ENCODE peak calls at places on chromosomes 4 and X, in eight cellular contexts. T is CD8-positive, alpha-beta T cell; B is suprapubic skin; G is transverse colon; Y is uterus; W is tibial nerve; P is H9; D is psoas muscle. X is an unnamed sample.

GRCh38 chr4:2260336-2261109 is 1.4 kb downstream of the MXD4 start:
- DNase-seq in T (no peak), P (peak; percentile 23), D (peak; percentile 58), Y (peak; percentile 18), W (peak; percentile 13), G (peak; percentile 15), B (peak; percentile 75), X (no peak)

GRCh38 chr4:106852416-106852815 is 183.7 kb downstream of the DKK2 start:
- DNase-seq in Y (no peak), B (no peak), W (no peak), T (no peak), G (no peak), D (no peak), P (no peak), X (no peak)

GRCh38 chrX:39361736-39362135 is 560.5 kb downstream of the MID1IP1 start:
- DNase-seq in G (no peak), D (no peak), B (no peak), W (no peak), P (no peak), Y (no peak), T (no peak), X (no peak)

GRCh38 chr4:111228396-111228795 is 605.5 kb upstream of the PITX2 start:
- DNase-seq in W (no peak), B (no peak), T (no peak), P (no peak), G (no peak), Y (no peak), D (no peak), X (no peak)

GRCh38 chr4:129109965-129110824 is 14.2 kb downstream of the C4orf33 start:
- DNase-seq in D (no peak), T (no peak), Y (no peak), B (no peak), G (no peak), W (no peak), P (no peak), X (no peak)

GRCh38 chrX:41822917-41823316 is 98.9 kb downstream of the GPR82 start:
- DNase-seq in W (no peak), T (no peak), G (no peak), P (no peak), Y (no peak), B (no peak), D (no peak), X (no peak)

GRCh38 chrX:130702867-130703707 is 199.9 kb downstream of the ENOX2 start:
- DNase-seq in Y (no peak), W (no peak), P (no peak), B (no peak), G (no peak), T (no peak), D (no peak), X (no peak)

GRCh38 chr4:143961084-143961483 is 55.7 kb upstream of the GYPE start:
- DNase-seq in T (no peak), D (no peak), W (no peak), G (no peak), B (no peak), Y (no peak), P (no peak), X (no peak)

GRCh38 chrX:78452356-78452755 is 124.9 kb upstream of the CYSLTR1 start:
- DNase-seq in B (no peak), Y (no peak), T (no peak), P (no peak), D (no peak), W (no peak), G (no peak), X (no peak)

GRCh38 chr4:40194602-40195161 is 2.1 kb upstream of the RHOH start:
- DNase-seq in B (no peak), T (peak; percentile 60), Y (no peak), W (no peak), D (no peak), P (no peak), G (peak; percentile 46), X (peak; percentile 42)

GRCh38 chrX:21982311-21982710 is 41.8 kb downstream of the SMS start:
- DNase-seq in D (no peak), T (no peak), W (no peak), B (no peak), Y (no peak), P (no peak), G (no peak), X (no peak)

GRCh38 chrX:54495814-54496516 is at the start of gene FGD1:
- DNase-seq in G (peak; percentile 78), D (peak; percentile 76), B (peak; percentile 76), Y (peak; percentile 72), P (peak; percentile 73), T (peak; percentile 17), W (peak; percentile 35), X (peak; percentile 7)

GRCh38 chrX:41684138-41684537 is 4.6 kb upstream of the GPR34 start:
- DNase-seq in W (no peak), P (no peak), T (no peak), B (no peak), Y (no peak), D (no peak), G (no peak), X (no peak)

GRCh38 chrX:23403849-23404248 is 69.2 kb downstream of the PTCHD1 start:
- DNase-seq in W (no peak), G (no peak), D (no peak), P (no peak), T (no peak), Y (no peak), B (no peak), X (no peak)

GRCh38 chr4:134934036-134934806 is 732.6 kb upstream of the PABPC4L start:
- DNase-seq in D (no peak), B (no peak), W (no peak), T (no peak), Y (no peak), G (no peak), P (no peak), X (no peak)

GRCh38 chrX:2511326-2511725 is 10.6 kb upstream of the DHRSX start:
- DNase-seq in D (no peak), W (no peak), T (no peak), G (no peak), Y (no peak), B (no peak), P (no peak), X (no peak)

GRCh38 chr4:105440890-105441289 is 33.0 kb downstream of the PPA2 start:
- DNase-seq in W (no peak), B (no peak), Y (no peak), P (no peak), T (no peak), D (no peak), G (no peak), X (no peak)

GRCh38 chrX:66200855-66201795 is 37.1 kb downstream of the HEPH start:
- DNase-seq in P (no peak), D (no peak), W (no peak), Y (no peak), T (no peak), G (peak; percentile 60), B (no peak), X (no peak)

GRCh38 chr4:98653890-98654867 is 4.2 kb downstream of the TSPAN5 start:
- DNase-seq in Y (peak; percentile 40), T (no peak), P (no peak), G (no peak), W (no peak), D (no peak), B (no peak), X (no peak)

GRCh38 chr4:42561031-42561430 is 95.9 kb downstream of the ATP8A1 start:
- DNase-seq in W (no peak), T (no peak), G (no peak), P (no peak), Y (no peak), D (no peak), B (no peak), X (no peak)
- H3K27ac ChIP-seq in W (no peak overlapping the region), T (no peak overlapping the region), G (no peak overlapping the region), P (no peak overlapping the region), Y (no peak overlapping the region), D (no peak overlapping the region), B (no peak overlapping the region), X (no peak overlapping the region)

DNA sequence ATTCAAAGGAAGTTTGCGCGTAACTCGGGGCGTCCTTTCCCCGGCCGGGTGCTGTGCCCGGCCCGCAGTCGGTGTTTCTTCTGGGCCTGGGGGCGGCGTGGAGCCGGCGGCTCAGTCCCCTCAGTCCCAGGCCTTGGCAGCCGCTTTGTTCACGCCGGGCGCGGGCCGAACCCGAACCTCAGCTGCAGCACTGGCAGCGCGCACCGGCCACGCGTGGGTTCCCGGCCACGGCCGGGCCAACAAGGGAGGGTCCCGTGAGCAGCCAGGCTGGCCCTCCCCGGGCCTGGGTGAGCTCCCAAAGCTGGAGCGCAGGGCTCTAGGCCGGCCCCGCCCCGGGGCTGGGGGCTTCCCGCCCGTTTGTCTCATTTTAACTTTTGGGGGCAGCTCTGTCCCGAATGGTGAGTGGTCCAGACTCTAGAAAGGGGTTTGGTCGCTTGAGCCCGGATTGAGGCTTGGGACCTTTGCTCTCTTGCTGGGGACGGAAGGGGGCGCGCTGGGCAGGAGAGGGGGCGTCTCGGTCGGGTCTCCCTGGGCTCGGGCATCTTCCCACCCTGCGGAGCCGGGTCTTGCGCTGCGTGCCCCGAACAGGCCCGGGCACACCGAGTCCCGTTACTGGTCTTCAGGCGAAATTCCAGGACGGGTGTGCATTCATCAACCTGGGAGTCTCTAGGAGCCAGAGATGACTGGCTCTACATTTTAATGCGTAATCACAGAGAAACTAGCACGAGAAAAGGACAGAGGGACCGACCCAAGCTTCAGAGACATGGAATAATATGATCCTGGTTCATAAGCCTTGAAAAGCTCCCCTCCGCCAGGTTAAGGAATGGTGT is 177.1 kb downstream of the CBR4 start:
- DNase-seq in Y (peak; percentile 55), B (peak; percentile 78), P (peak; percentile 71), T (no peak), W (no peak), G (peak; percentile 19), D (peak; percentile 67), X (no peak)
- TF ChIP-seq CTCF in Y (no peak), B (no peak), P (peak; percentile 58), T (no peak), W (peak; percentile 24), G (no peak), D (no peak), X (no peak)

DNA sequence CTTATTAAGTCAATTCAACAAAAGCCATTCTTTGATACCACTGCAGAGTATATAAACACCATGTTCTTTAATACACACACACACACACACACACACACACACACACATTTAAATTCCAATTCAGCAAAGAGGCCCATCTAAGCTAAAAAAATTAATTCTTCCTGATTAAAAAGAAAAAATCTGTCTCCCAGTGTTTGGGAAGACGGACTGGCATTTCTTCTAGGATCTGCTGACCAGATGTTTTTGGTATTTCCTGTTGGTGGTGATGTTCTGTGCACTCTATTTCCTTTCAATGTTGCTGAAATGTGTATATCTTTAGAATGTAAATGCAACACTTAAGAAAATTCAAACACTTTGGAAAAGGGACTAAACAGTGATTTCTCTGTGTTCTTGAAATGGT is 243.8 kb downstream of the THOC2 start:
- DNase-seq in D (no peak), W (no peak), Y (no peak), B (no peak), T (no peak), G (no peak), P (no peak), X (no peak)
- H3K27me3 ChIP-seq in D (no peaks in the 10 kb centered on the region), W (peaks cover 4% of the 10 kb centered on the region), Y (no peaks in the 10 kb centered on the region), B (no peaks in the 10 kb centered on the region), T (no peaks in the 10 kb centered on the region), G (no peaks in the 10 kb centered on the region), P (no peaks in the 10 kb centered on the region), X (no peaks in the 10 kb centered on the region)

DNA sequence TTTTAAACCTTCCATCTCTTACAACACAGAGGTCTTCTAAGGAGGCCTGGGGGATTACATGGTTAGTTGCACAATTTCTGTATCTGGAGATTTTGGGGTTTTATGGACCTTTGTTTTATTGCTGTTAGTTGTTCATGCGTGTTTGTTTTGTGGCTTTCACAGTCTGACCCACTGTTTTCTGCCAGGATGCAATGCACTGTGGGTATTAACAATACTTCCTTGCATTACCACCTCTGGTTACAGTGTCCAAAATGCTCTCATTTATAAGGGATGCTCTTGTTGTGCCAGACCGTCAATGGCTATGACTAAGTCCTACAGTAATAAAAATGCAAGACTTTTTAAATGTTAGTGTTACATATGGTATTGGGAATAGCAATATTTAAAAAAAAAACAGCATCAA is 730.2 kb downstream of the KCTD8 start:
- DNase-seq in T (no peak), G (no peak), W (no peak), B (no peak), Y (no peak), P (no peak), D (no peak), X (no peak)
- H3K27ac ChIP-seq in T (no peak overlapping the region), G (no peak overlapping the region), W (no peak overlapping the region), B (no peak overlapping the region), Y (no peak overlapping the region), P (no peak overlapping the region), D (no peak overlapping the region), X (no peak overlapping the region)

X was measured in CD4-positive, alpha-beta T cell.